ENCODE peak calls at places on chromosomes 1 and 21, in seven cellular contexts. L is fibroblast of mammary gland, D is sigmoid colon, M is mammary epithelial cell, W is HFF-Myc, N is transverse colon, T is upper lobe of right lung. R is an unnamed sample.

GRCh38 chr1:120179420-120180348 is 3.4 kb upstream of the SEC22B start:
- DNase-seq in L (peak; percentile 87), D (peak; percentile 62), M (peak; percentile 24), W (peak; percentile 47), N (peak; percentile 8), T (no peak), R (peak; percentile 84)

GRCh38 chr1:25672763-25673409 is 56.3 kb downstream of the MAN1C1 start:
- DNase-seq in L (no peak), D (no peak), M (peak; percentile 19), W (no peak), N (no peak), T (no peak), R (no peak)

GRCh38 chr1:6486433-6487011 is 4.9 kb downstream of the PLEKHG5 start:
- DNase-seq in L (peak; percentile 74), D (peak; percentile 85), M (peak; percentile 78), W (peak; percentile 67), N (peak; percentile 92), T (peak; percentile 94), R (peak; percentile 86)

GRCh38 chr21:43025636-43026180 is 49.9 kb downstream of the CBS start:
- DNase-seq in L (no peak), D (no peak), M (no peak), W (no peak), N (no peak), T (peak; percentile 5), R (peak; percentile 94)

GRCh38 chr1:218669431-218669830 is 324.3 kb downstream of the TGFB2 start:
- DNase-seq in L (peak; percentile 60), D (no peak), M (peak; percentile 47), W (no peak), N (no peak), T (no peak), R (no peak)

GRCh38 chr1:93433407-93433961 is 14.4 kb upstream of the FNBP1L start:
- DNase-seq in L (no peak), D (no peak), M (peak; percentile 10), W (no peak), N (peak; percentile 30), T (peak; percentile 78), R (no peak)

GRCh38 chr1:14441302-14441741 is 157.2 kb upstream of the KAZN start:
- DNase-seq in L (peak; percentile 98), D (no peak), M (peak; percentile 17), W (peak; percentile 37), N (no peak), T (peak; percentile 83), R (no peak)

GRCh38 chr1:22889213-22889827 is 83.3 kb downstream of the LACTBL1 start:
- DNase-seq in L (peak; percentile 61), D (no peak), M (no peak), W (no peak), N (no peak), T (no peak), R (peak; percentile 64)

GRCh38 chr1:79551321-79551720 is 544.8 kb upstream of the ADGRL4 start:
- DNase-seq in L (peak; percentile 6), D (no peak), M (no peak), W (no peak), N (no peak), T (no peak), R (peak; percentile 7)

GRCh38 chr1:40341509-40342380 is 24.7 kb upstream of the COL9A2 start:
- DNase-seq in L (no peak), D (no peak), M (no peak), W (no peak), N (no peak), T (no peak), R (no peak)

GRCh38 chr1:172638885-172639831 is 19.7 kb upstream of the FASLG start:
- DNase-seq in L (peak; percentile 96), D (no peak), M (peak; percentile 97), W (no peak), N (no peak), T (no peak), R (peak; percentile 69)

GRCh38 chr1:179883040-179883501 is 986 bp downstream of the TOR1AIP1 start:
- DNase-seq in L (no peak), D (no peak), M (no peak), W (no peak), N (peak; percentile 39), T (no peak), R (no peak)

GRCh38 chr1:231219422-231220401 is 21.3 kb upstream of the GNPAT start:
- DNase-seq in L (no peak), D (no peak), M (no peak), W (no peak), N (no peak), T (no peak), R (no peak)

GRCh38 chr1:40855513-40855912 is 6.7 kb downstream of the CITED4 start:
- DNase-seq in L (no peak), D (no peak), M (no peak), W (no peak), N (no peak), T (no peak), R (no peak)

GRCh38 chr1:14612281-14612680 is 13.8 kb downstream of the KAZN start:
- DNase-seq in L (no peak), D (no peak), M (no peak), W (no peak), N (no peak), T (no peak), R (no peak)

GRCh38 chr1:112934562-112934952 is 21.4 kb downstream of the SLC16A1 start:
- DNase-seq in L (peak; percentile 17), D (no peak), M (no peak), W (no peak), N (no peak), T (no peak), R (no peak)

GRCh38 chr1:235929216-235929615 is 62.5 kb upstream of the LYST start:
- DNase-seq in L (peak; percentile 40), D (no peak), M (no peak), W (no peak), N (no peak), T (no peak), R (no peak)

GRCh38 chr1:59276317-59276914 is 20.5 kb upstream of the FGGY start:
- DNase-seq in L (no peak), D (no peak), M (no peak), W (no peak), N (no peak), T (no peak), R (peak; percentile 51)

GRCh38 chr1:8560611-8561544 is 243.0 kb downstream of the SLC45A1 start:
- DNase-seq in L (peak; percentile 63), D (no peak), M (peak; percentile 27), W (no peak), N (no peak), T (no peak), R (peak; percentile 72)

GRCh38 chr1:37272626-37273025 is 201.8 kb upstream of the ZC3H12A start:
- DNase-seq in L (no peak), D (no peak), M (no peak), W (no peak), N (no peak), T (no peak), R (no peak)

GRCh38 chr1:109623601-109624161 is 4.0 kb downstream of the AMPD2 start:
- DNase-seq in L (no peak), D (no peak), M (no peak), W (no peak), N (no peak), T (no peak), R (no peak)

GRCh38 chr21:36699546-36700294 is 805 bp downstream of the SIM2 start:
- DNase-seq in L (no peak), D (no peak), M (no peak), W (no peak), N (no peak), T (peak; percentile 52), R (no peak)
- H3K4me3 ChIP-seq in L (no peak overlapping the region), D (no peak overlapping the region), M (no peak overlapping the region), W (peak overlapping the region; percentile 24), N (no peak overlapping the region), T (no peak overlapping the region), R (no peak overlapping the region)

GRCh38 chr1:245493029-245493428 is 338.2 kb downstream of the KIF26B start:
- DNase-seq in L (no peak), D (no peak), M (no peak), W (no peak), N (no peak), T (no peak), R (no peak)
- TF ChIP-seq CTCF in L (peak; percentile 29), D (no peak), M (peak; percentile 8), W (peak; percentile 16), N (no peak), T (no peak), R (peak; percentile 21)

DNA sequence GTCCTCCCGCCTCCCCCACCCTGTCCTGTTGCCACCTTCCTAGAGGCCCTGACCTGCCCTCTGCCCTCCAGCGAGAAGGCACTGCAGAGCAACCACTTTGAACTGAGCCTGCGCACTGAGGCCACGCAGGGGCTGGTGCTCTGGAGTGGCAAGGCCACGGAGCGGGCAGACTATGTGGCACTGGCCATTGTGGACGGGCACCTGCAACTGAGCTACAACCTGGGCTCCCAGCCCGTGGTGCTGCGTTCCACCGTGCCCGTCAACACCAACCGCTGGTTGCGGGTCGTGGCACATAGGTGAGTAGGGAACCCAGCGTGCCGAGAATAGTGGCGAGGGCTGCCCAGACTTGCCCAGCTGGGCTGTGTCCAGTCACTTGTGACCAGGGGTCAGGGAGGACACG is 20.4 kb downstream of the RNF223 start:
- DNase-seq in L (no peak), D (no peak), M (no peak), W (no peak), N (no peak), T (no peak), R (no peak)
- H3K4me3 ChIP-seq in L (no peak overlapping the region), D (no peak overlapping the region), M (no peak overlapping the region), W (no peak overlapping the region), N (no peak overlapping the region), T (no peak overlapping the region), R (no peak overlapping the region)

GRCh38 chr1:70353641-70354331 is 736 bp downstream of the ANKRD13C start:
- DNase-seq in L (peak; percentile 66), D (no peak), M (peak; percentile 56), W (peak; percentile 33), N (no peak), T (no peak), R (peak; percentile 76)

GRCh38 chr1:70358921-70359564 is 4.5 kb upstream of the ANKRD13C start:
- DNase-seq in L (peak; percentile 41), D (no peak), M (peak; percentile 68), W (no peak), N (no peak), T (no peak), R (no peak)

GRCh38 chr1:70355111-70355407 is 537 bp upstream of the ANKRD13C start:
- DNase-seq in L (no peak), D (no peak), M (no peak), W (no peak), N (no peak), T (no peak), R (no peak)

GRCh38 chr1:70353038-70353437 is 1.5 kb downstream of the ANKRD13C start:
- DNase-seq in L (no peak), D (no peak), M (no peak), W (no peak), N (no peak), T (no peak), R (no peak)

DNA sequence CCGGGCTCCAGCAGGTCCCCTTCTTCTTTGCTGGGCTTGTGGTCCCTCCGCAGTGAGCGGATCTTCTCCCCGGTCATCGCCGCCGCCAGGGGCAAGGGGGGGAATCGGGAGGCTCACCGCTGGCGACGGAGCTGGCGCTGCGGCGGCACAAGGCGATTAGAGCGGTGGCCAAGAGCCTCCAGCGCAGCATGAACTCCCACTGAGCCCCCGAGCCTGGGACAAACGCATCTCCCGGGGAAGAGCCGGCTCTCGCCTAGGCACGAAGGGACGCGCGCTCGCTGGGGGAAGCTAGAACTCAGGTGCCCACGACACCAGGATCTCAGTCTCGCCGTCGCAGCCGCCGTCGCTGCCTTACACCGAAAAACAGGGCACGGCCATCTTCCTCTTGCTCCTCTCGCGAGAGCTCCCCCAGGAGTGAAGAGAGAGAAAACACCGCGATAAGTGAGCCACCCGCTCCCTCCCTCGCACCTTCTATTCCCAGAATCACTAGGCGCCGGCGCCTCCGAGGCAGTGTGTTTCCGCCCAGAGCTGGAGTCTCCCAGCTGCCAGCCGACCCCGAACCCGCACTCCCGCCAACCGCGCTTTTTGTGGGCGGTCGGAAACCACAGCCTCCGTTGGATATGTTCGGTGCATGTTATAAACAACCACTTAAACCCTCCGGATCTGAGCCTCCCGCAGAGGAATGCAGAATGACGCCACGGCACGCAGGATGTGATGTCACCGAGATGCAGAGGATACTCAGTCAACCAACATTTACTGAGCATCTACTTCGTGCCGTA is at the start of gene ANKRD13C:
- DNase-seq in L (peak; percentile 95), D (peak; percentile 97), M (peak; percentile 93), W (peak; percentile 89), N (peak; percentile 94), T (peak; percentile 94), R (peak; percentile 97)
- TF ChIP-seq CTCF in L (no peak), D (no peak), M (no peak), W (no peak), N (peak; percentile 17), T (no peak), R (no peak)

R was measured in fibroblast of pulmonary artery.